ENCODE peak calls at places on chromosome 2, in six cellular contexts. A, N, I, X, V and D are unnamed samples.

GRCh38 chr2:62461707-62462106 is 44.3 kb downstream of the TMEM17 start:
- DNase-seq in A (no peak), N (no peak), I (no peak), X (no peak), V (no peak), D (no peak)

GRCh38 chr2:158204741-158205165 is 103.1 kb downstream of the UPP2 start:
- DNase-seq in A (no peak), N (no peak), I (no peak), X (no peak), V (no peak), D (no peak)

GRCh38 chr2:133718688-133719201 is 150.5 kb upstream of the NCKAP5 start:
- DNase-seq in A (no peak), N (peak; percentile 24), I (no peak), X (no peak), V (peak; percentile 66), D (peak; percentile 97)

GRCh38 chr2:143629344-143629743 is 500.1 kb downstream of the ARHGAP15 start:
- DNase-seq in A (peak; percentile 59), N (no peak), I (no peak), X (no peak), V (peak; percentile 60), D (no peak)

GRCh38 chr2:64404743-64405142 is 49.2 kb upstream of the LGALSL start:
- DNase-seq in A (no peak), N (no peak), I (no peak), X (peak; percentile 72), V (no peak), D (no peak)

GRCh38 chr2:27054721-27055120 is 3.3 kb downstream of the AGBL5 start:
- DNase-seq in A (no peak), N (no peak), I (no peak), X (no peak), V (no peak), D (no peak)

GRCh38 chr2:61450144-61450543 is 20.7 kb downstream of the USP34 start:
- DNase-seq in A (peak; percentile 58), N (no peak), I (no peak), X (no peak), V (no peak), D (no peak)

GRCh38 chr2:89833780-89834117 is 1142.3 kb downstream of the RPIA start:
- DNase-seq in A (peak; percentile 47), N (no peak), I (no peak), X (no peak), V (no peak), D (no peak)